ENCODE peak calls at places on chromosomes 3 and 15, in nine cellular contexts. K is amniotic stem cell, V is NCI-H1417, O is mesendoderm, X is gastrocnemius medialis, C is lower leg skin, R is Panc1, W is D721Med, Y is cardiac fibroblast. J is an unnamed sample.

GRCh38 chr3:191330309-191330712 is at the start of gene UTS2B:
- DNase-seq in K (peak), V (peak), O (peak), X (no peak), C (no peak), R (peak), W (no peak), Y (peak), J (peak)

GRCh38 chr3:13823186-13823585 is 56.7 kb downstream of the WNT7A start:
- DNase-seq in K (no peak), V (no peak), O (no peak), X (no peak), C (no peak), R (no peak), W (no peak), Y (no peak), J (no peak)

GRCh38 chr3:113405180-113405579 is 36.1 kb downstream of the CFAP44 start:
- DNase-seq in K (no peak), V (no peak), O (no peak), X (no peak), C (no peak), R (no peak), W (no peak), Y (peak), J (no peak)

GRCh38 chr3:127289646-127290575 is 2.1 kb upstream of the PRR20G start:
- DNase-seq in K (no peak), V (no peak), O (peak), X (no peak), C (no peak), R (no peak), W (no peak), Y (no peak), J (no peak)

GRCh38 chr3:185659942-185660921 is 74.1 kb downstream of the SENP2 start:
- DNase-seq in K (peak), V (peak), O (peak), X (no peak), C (peak), R (peak), W (peak), Y (peak), J (peak)

GRCh38 chr3:133479401-133479800 is 79.5 kb downstream of the BFSP2 start:
- DNase-seq in K (no peak), V (no peak), O (no peak), X (no peak), C (no peak), R (no peak), W (no peak), Y (no peak), J (no peak)

GRCh38 chr3:100893590-100893989 is 99.6 kb downstream of the ABI3BP start:
- DNase-seq in K (no peak), V (no peak), O (peak), X (no peak), C (no peak), R (no peak), W (no peak), Y (peak), J (peak)

GRCh38 chr15:91409430-91409829 is 309.4 kb downstream of the SV2B start:
- DNase-seq in K (no peak), V (no peak), O (no peak), X (no peak), C (no peak), R (no peak), W (no peak), Y (no peak), J (no peak)

GRCh38 chr3:179452166-179452544 is 885 bp upstream of the GNB4 start:
- DNase-seq in K (peak), V (peak), O (peak), X (no peak), C (no peak), R (no peak), W (no peak), Y (peak), J (peak)

GRCh38 chr3:177553586-177553985 is 356.3 kb upstream of the TBL1XR1 start:
- DNase-seq in K (no peak), V (peak), O (no peak), X (no peak), C (no peak), R (no peak), W (no peak), Y (no peak), J (no peak)

GRCh38 chr3:41681479-41681878 is 280.4 kb downstream of the ULK4 start:
- DNase-seq in K (peak), V (no peak), O (peak), X (no peak), C (no peak), R (no peak), W (no peak), Y (peak), J (peak)

GRCh38 chr15:99143655-99144610 is 39.1 kb downstream of the SYNM start:
- DNase-seq in K (no peak), V (peak), O (peak), X (peak), C (peak), R (no peak), W (no peak), Y (peak), J (no peak)

GRCh38 chr3:15305366-15305844 is 27.0 kb downstream of the SH3BP5 start:
- DNase-seq in K (no peak), V (no peak), O (peak), X (no peak), C (no peak), R (no peak), W (no peak), Y (no peak), J (no peak)

GRCh38 chr3:56970401-56971002 is 90.0 kb upstream of the SPATA12 start:
- DNase-seq in K (no peak), V (no peak), O (no peak), X (no peak), C (no peak), R (no peak), W (no peak), Y (no peak), J (no peak)

GRCh38 chr3:77489216-77489615 is 449.3 kb downstream of the ROBO2 start:
- DNase-seq in K (no peak), V (peak), O (peak), X (no peak), C (no peak), R (no peak), W (no peak), Y (no peak), J (peak)

GRCh38 chr3:127860223-127860622 is 37.9 kb upstream of the MGLL start:
- DNase-seq in K (no peak), V (peak), O (peak), X (no peak), C (no peak), R (no peak), W (no peak), Y (no peak), J (no peak)

GRCh38 chr3:23740517-23741402 is 65.0 kb upstream of the UBE2E1 start:
- DNase-seq in K (no peak), V (peak), O (peak), X (peak), C (peak), R (peak), W (no peak), Y (peak), J (no peak)

GRCh38 chr3:23666818-23667217 is 138.9 kb upstream of the UBE2E1 start:
- DNase-seq in K (no peak), V (no peak), O (no peak), X (no peak), C (no peak), R (peak), W (no peak), Y (no peak), J (no peak)

GRCh38 chr3:9870978-9871377 is 9.1 kb downstream of the CIDEC start:
- DNase-seq in K (peak), V (no peak), O (no peak), X (no peak), C (no peak), R (no peak), W (no peak), Y (peak), J (no peak)

GRCh38 chr15:45341775-45342174 is 36.6 kb downstream of the GATM start:
- DNase-seq in K (no peak), V (no peak), O (no peak), X (no peak), C (no peak), R (no peak), W (no peak), Y (no peak), J (no peak)

GRCh38 chr15:90478981-90479481 is 50.7 kb upstream of the CRTC3 start:
- DNase-seq in K (no peak), V (no peak), O (no peak), X (no peak), C (no peak), R (no peak), W (no peak), Y (no peak), J (peak)

J was measured in A673.